ENCODE peak calls at places on chromosome 4, in seven cellular contexts. Q is stomach, B is neuronal stem cell, U is astrocyte, H is Peyer's patch, T is sigmoid colon, N is uterus. C is an unnamed sample. For H3K4me1, the result is how much of the 10 kb centered on the place peaks cover.

GRCh38 chr4:2059726-2060577 is 825 bp downstream of the NAT8L start:
- DNase-seq in T (no peak), B (no peak), Q (no peak), H (no peak), N (no peak), U (no peak), C (no peak)

GRCh38 chr4:42709392-42710065 is 52.6 kb upstream of the ATP8A1 start:
- DNase-seq in B (no peak), N (no peak), Q (no peak), T (no peak), H (no peak), U (no peak), C (no peak)

GRCh38 chr4:53713296-53713695 is 122.0 kb upstream of the LNX1 start:
- DNase-seq in H (no peak), T (no peak), Q (no peak), N (no peak), B (no peak), U (no peak), C (no peak)

GRCh38 chr4:129282293-129282692 is 186.3 kb downstream of the C4orf33 start:
- DNase-seq in H (no peak), B (no peak), U (no peak), T (no peak), N (no peak), Q (no peak), C (no peak)

GRCh38 chr4:67531349-67531748 is 14.0 kb downstream of the CENPC start:
- DNase-seq in H (no peak), U (no peak), T (no peak), B (no peak), N (no peak), Q (no peak), C (no peak)

GRCh38 chr4:20046931-20047677 is 204.6 kb upstream of the SLIT2 start:
- DNase-seq in Q (no peak), U (peak), B (no peak), N (no peak), T (no peak), H (no peak), C (no peak)

GRCh38 chr4:37936889-37937498 is 23.2 kb upstream of the PTTG2 start:
- DNase-seq in B (no peak), N (no peak), U (no peak), Q (no peak), T (no peak), H (no peak), C (no peak)

GRCh38 chr4:27149541-27150212 is 289.0 kb downstream of the STIM2 start:
- DNase-seq in N (no peak), T (no peak), B (no peak), H (no peak), U (peak), Q (no peak), C (no peak)

GRCh38 chr4:83128235-83128929 is 13.9 kb upstream of the PLAC8 start:
- DNase-seq in N (no peak), U (peak), T (no peak), Q (no peak), B (no peak), H (no peak), C (no peak)

GRCh38 chr4:118284169-118284568 is 68.6 kb downstream of the PRSS12 start:
- DNase-seq in Q (no peak), U (no peak), T (no peak), B (no peak), H (no peak), N (no peak), C (no peak)

GRCh38 chr4:118286685-118287084 is 66.1 kb downstream of the PRSS12 start:
- DNase-seq in U (no peak), B (no peak), N (no peak), T (no peak), H (no peak), Q (no peak), C (no peak)

GRCh38 chr4:118287691-118288090 is 65.1 kb downstream of the PRSS12 start:
- DNase-seq in Q (no peak), B (no peak), T (no peak), H (no peak), N (no peak), U (no peak), C (no peak)

GRCh38 chr4:118288097-118288496 is 64.7 kb downstream of the PRSS12 start:
- DNase-seq in U (no peak), H (no peak), Q (no peak), B (no peak), T (no peak), N (no peak), C (no peak)

DNA sequence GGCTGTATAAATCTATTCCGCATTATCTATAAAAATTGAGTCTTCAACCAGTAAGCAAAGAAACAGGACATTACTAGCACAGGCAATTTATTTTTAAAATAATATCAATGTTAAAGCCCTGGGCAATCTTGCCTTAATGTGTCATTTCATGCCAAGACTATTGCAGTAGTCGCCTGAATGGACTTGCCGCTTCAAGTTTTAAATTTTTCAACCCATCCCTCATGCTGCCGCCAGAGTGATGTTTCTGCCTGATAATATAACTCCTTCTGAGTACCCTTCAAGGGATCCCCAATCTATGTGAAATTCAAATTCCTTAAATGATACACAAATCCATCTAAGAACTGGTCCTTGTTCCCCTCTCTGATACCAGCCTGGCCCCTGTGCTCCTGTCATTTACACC is 66.9 kb downstream of the PRSS12 start:
- DNase-seq in T (no peak), Q (no peak), H (no peak), U (no peak), N (no peak), B (no peak), C (no peak)
- H3K4me1 ChIP-seq in T (under half), Q (under half), H (under half), U (under half), N (under half), B (under half), C (under half)

DNA sequence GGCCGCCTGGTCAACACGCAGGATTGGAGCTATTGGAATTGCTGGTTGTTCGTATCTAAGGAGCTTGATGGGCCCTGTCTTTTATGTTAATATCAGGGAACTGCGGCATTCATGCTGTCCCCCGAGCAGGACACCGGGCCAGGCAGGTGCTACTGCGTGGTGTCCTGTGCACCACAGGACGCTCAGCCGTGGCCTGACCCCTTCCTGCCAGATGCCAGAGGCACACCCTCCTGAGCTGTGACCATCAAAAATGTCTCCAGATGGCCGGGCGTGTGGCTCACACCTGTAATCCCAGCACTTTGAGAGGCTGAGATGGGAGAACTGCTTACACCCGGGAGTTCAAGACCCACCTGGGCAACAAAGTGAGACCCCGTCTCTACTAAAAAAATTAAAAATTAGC is 32.1 kb downstream of the ABLIM2 start:
- DNase-seq in U (no peak), N (no peak), T (no peak), Q (no peak), B (no peak), H (no peak), C (no peak)
- H3K27ac ChIP-seq in U (no peak), N (no peak), T (no peak), Q (no peak), B (no peak), H (no peak), C (no peak)

GRCh38 chr4:184395451-184395917 is 78.9 kb downstream of the IRF2 start:
- DNase-seq in U (no peak), B (no peak), T (no peak), Q (no peak), H (no peak), N (no peak), C (no peak)
- H3K4me1 ChIP-seq in U (under half), B (under half), T (under half), Q (under half), H (under half), N (under half), C (under half)

GRCh38 chr4:48799157-48799556 is 19.1 kb upstream of the FRYL start:
- DNase-seq in N (no peak), B (no peak), T (no peak), U (peak), H (no peak), Q (no peak), C (no peak)
- H3K27ac ChIP-seq in N (no peak), B (no peak), T (no peak), U (no peak), H (no peak), Q (no peak), C (no peak)

DNA sequence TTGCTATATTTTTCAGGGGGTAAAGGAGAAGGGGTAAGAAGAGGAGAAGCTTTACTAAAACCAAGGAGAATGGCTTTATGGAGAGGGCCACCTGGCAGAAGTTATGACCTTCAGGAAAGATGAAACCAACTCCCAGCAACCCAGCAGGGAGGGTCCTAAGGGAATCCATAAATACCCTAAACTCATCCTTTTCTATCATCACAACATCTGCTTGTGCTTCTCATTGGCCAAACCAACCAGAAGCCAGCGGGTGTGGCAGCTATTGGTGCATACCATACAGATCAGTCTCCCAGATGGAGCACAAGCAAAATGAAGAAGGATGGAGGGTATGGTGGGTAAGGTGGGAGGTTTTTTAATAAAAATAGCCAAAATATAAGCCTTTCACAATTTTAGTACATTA is 58.5 kb upstream of the ARSJ start:
- DNase-seq in H (no peak), T (no peak), Q (no peak), N (no peak), B (no peak), U (no peak), C (no peak)
- H3K4me1 ChIP-seq in H (under half), T (under half), Q (under half), N (under half), B (under half), U (under half), C (under half)

GRCh38 chr4:157514711-157515110 is 294.2 kb downstream of the GRIA2 start:
- DNase-seq in H (no peak), N (no peak), Q (no peak), U (no peak), T (no peak), B (no peak), C (no peak)
- H3K27ac ChIP-seq in H (no peak), N (no peak), Q (no peak), U (no peak), T (no peak), B (no peak), C (no peak)

GRCh38 chr4:184812651-184813181 is 13.1 kb downstream of the ACSL1 start:
- DNase-seq in T (no peak), B (no peak), Q (no peak), U (no peak), H (no peak), N (no peak), C (no peak)
- H3K4me1 ChIP-seq in T (under half), B (under half), Q (half or more), U (under half), H (under half), N (under half), C (under half)

C was measured in pancreas.